ENCODE peak calls at places on chromosomes 5 and 9, in eight cellular contexts. Z is neural progenitor cell; P is uterus; L is fibroblast of the conjunctiva; J is AG08396; I is psoas muscle; R is cardiac muscle cell; Y is stimulated activated CD4-positive, alpha-beta T cell treated with anti-CD3 and anti-CD28 coated beads, Interleukin-15, amount 100 ng/mL, for 24 hours. M is an unnamed sample.

GRCh38 chr5:145948921-145949320 is 12.5 kb downstream of the SH3RF2 start:
- DNase-seq in J (no peak), I (no peak), Y (no peak), L (no peak), Z (no peak), P (no peak), R (no peak), M (no peak)

GRCh38 chr5:139384591-139385051 is 1.5 kb upstream of the SLC23A1 start:
- DNase-seq in L (no peak), J (no peak), Z (no peak), R (no peak), P (no peak), I (no peak), Y (no peak), M (no peak)

GRCh38 chr5:102801375-102801774 is 46.3 kb downstream of the PAM start:
- DNase-seq in Z (peak), J (no peak), I (no peak), L (no peak), R (no peak), Y (no peak), P (no peak), M (no peak)

GRCh38 chr5:122163151-122164069 is 34.1 kb downstream of the ZNF474 start:
- DNase-seq in L (peak), J (peak), I (no peak), R (no peak), Y (no peak), Z (peak), P (no peak), M (peak)

GRCh38 chr9:22171691-22172090 is 162.6 kb upstream of the CDKN2B start:
- DNase-seq in J (no peak), Z (no peak), L (no peak), P (no peak), R (no peak), Y (no peak), I (no peak), M (no peak)

GRCh38 chr9:137454145-137454505 is 5.0 kb downstream of the NSMF start:
- DNase-seq in J (no peak), Z (peak), I (peak), Y (peak), R (peak), L (no peak), P (peak), M (no peak)

GRCh38 chr9:79684711-79685575 is 113.2 kb downstream of the TLE4 start:
- DNase-seq in Y (no peak), Z (no peak), J (no peak), R (no peak), P (no peak), L (no peak), I (no peak), M (no peak)

GRCh38 chr9:92223758-92224157 is 69.7 kb downstream of the IARS1 start:
- DNase-seq in Z (no peak), I (no peak), P (no peak), R (no peak), J (no peak), Y (no peak), L (no peak), M (no peak)

GRCh38 chr5:75756991-75757390 is 39.8 kb upstream of the POC5 start:
- DNase-seq in J (peak), P (no peak), L (no peak), Y (no peak), R (no peak), I (no peak), Z (no peak), M (no peak)

GRCh38 chr9:115514454-115514853 is 396.5 kb upstream of the TNC start:
- DNase-seq in J (no peak), P (no peak), Z (no peak), L (no peak), Y (no peak), I (no peak), R (no peak), M (no peak)

GRCh38 chr9:125911861-125912260 is 164.7 kb downstream of the PBX3 start:
- DNase-seq in Z (peak), R (no peak), I (no peak), L (no peak), P (no peak), J (no peak), Y (no peak), M (no peak)

GRCh38 chr9:130297371-130297770 is 31.8 kb downstream of the HMCN2 start:
- DNase-seq in L (no peak), I (peak), R (no peak), Z (no peak), Y (no peak), J (no peak), P (no peak), M (no peak)

GRCh38 chr5:73030995-73031394 is 75.2 kb downstream of the FCHO2 start:
- DNase-seq in Z (peak), J (peak), P (no peak), R (peak), I (no peak), Y (no peak), L (peak), M (peak)

GRCh38 chr5:22242532-22242931 is 610.6 kb downstream of the CDH12 start:
- DNase-seq in Y (no peak), P (no peak), R (peak), Z (peak), L (no peak), J (no peak), I (no peak), M (no peak)

GRCh38 chr5:157858527-157859226 is at the start of gene CLINT1:
- DNase-seq in R (peak), I (peak), J (peak), Y (peak), L (peak), P (peak), Z (peak), M (peak)

GRCh38 chr9:112033237-112034215 is 136.9 kb downstream of the UGCG start:
- DNase-seq in J (no peak), R (no peak), P (no peak), L (no peak), I (no peak), Z (no peak), Y (no peak), M (no peak)

GRCh38 chr5:139684881-139685749 is 37.0 kb downstream of the CXXC5 start:
- DNase-seq in P (no peak), Z (peak), I (peak), L (no peak), J (no peak), R (no peak), Y (no peak), M (no peak)

GRCh38 chr9:124894035-124894740 is 32.3 kb downstream of the ARPC5L start:
- DNase-seq in I (no peak), L (no peak), R (no peak), Y (no peak), J (no peak), Z (no peak), P (no peak), M (no peak)

GRCh38 chr9:2093920-2094597 is 78.9 kb downstream of the SMARCA2 start:
- DNase-seq in L (no peak), I (no peak), R (peak), Y (no peak), J (peak), P (no peak), Z (no peak), M (no peak)

GRCh38 chr5:181221792-181222629 is 1.1 kb upstream of the TRIM41 start:
- DNase-seq in J (peak), I (peak), L (peak), Y (peak), R (peak), Z (peak), P (peak), M (no peak)

GRCh38 chr5:87113848-87114247 is 153.8 kb upstream of the RASA1 start:
- DNase-seq in L (no peak), J (peak), R (no peak), I (no peak), Z (no peak), P (no peak), Y (no peak), M (peak)

GRCh38 chr9:93094294-93095204 is 1.5 kb upstream of the CARD19 start:
- DNase-seq in Z (peak), Y (no peak), L (no peak), R (peak), P (peak), I (peak), J (no peak), M (no peak)

GRCh38 chr9:696332-697090 is 145.0 kb upstream of the DMRT1 start:
- DNase-seq in L (no peak), I (peak), Z (no peak), R (no peak), P (peak), Y (no peak), J (peak), M (peak)

GRCh38 chr5:74885170-74885569 is 19.0 kb upstream of the FAM169A start:
- DNase-seq in I (no peak), P (no peak), J (no peak), Y (no peak), R (no peak), L (no peak), Z (no peak), M (no peak)

GRCh38 chr9:127083598-127083997 is 38.8 kb downstream of the ANGPTL2 start:
- DNase-seq in J (no peak), I (no peak), Y (no peak), P (no peak), R (no peak), Z (no peak), L (no peak), M (no peak)

GRCh38 chr9:97561501-97561900 is 60.0 kb downstream of the TMOD1 start:
- DNase-seq in J (no peak), Y (no peak), Z (no peak), R (no peak), P (no peak), I (no peak), L (no peak), M (no peak)

GRCh38 chr9:22342489-22343217 is 104.0 kb upstream of the DMRTA1 start:
- DNase-seq in Z (peak), R (no peak), I (no peak), L (peak), P (no peak), J (no peak), Y (no peak), M (peak)

GRCh38 chr5:115246361-115246991 is 16.2 kb downstream of the PGGT1B start:
- DNase-seq in J (peak), L (peak), I (no peak), Y (no peak), R (peak), P (no peak), Z (peak), M (peak)

GRCh38 chr5:180673371-180674252 is 24.2 kb upstream of the FLT4 start:
- DNase-seq in Z (peak), J (no peak), R (peak), I (no peak), P (no peak), Y (no peak), L (no peak), M (no peak)

GRCh38 chr5:174608631-174609097 is 115.7 kb upstream of the MSX2 start:
- DNase-seq in L (no peak), P (peak), R (peak), Y (peak), Z (peak), J (no peak), I (peak), M (no peak)

GRCh38 chr5:130289132-130290088 is 385.1 kb downstream of the CHSY3 start:
- DNase-seq in L (no peak), J (no peak), I (no peak), Y (no peak), Z (no peak), R (no peak), P (no peak), M (peak)

GRCh38 chr5:80569086-80569960 is 757 bp downstream of the ANKRD34B start:
- DNase-seq in R (peak), Z (peak), J (no peak), I (no peak), P (no peak), Y (peak), L (no peak), M (no peak)

GRCh38 chr5:2523180-2523579 is 228.3 kb downstream of the IRX2 start:
- DNase-seq in R (no peak), Z (no peak), P (no peak), Y (no peak), L (no peak), J (no peak), I (no peak), M (no peak)

GRCh38 chr9:69190866-69191672 is 17.0 kb downstream of the TJP2 start:
- DNase-seq in I (no peak), Y (no peak), P (no peak), Z (no peak), L (no peak), R (no peak), J (no peak), M (no peak)

GRCh38 chr5:112870976-112871375 is 9.9 kb downstream of the SRP19 start:
- DNase-seq in P (no peak), Y (no peak), R (no peak), L (no peak), Z (no peak), I (no peak), J (no peak), M (no peak)